ENCODE peak calls at places on chromosomes 5 and 9, in four cellular contexts. L, G, H and V are unnamed samples.

GRCh38 chr9:103707181-103707580 is 386.9 kb upstream of the SMC2 start:
- DNase-seq in L (no peak), G (peak), H (no peak), V (peak)

GRCh38 chr5:124289122-124289521 is 457.3 kb downstream of the ZNF608 start:
- DNase-seq in G (no peak), H (no peak), L (no peak), V (no peak)

GRCh38 chr5:170749911-170750431 is 33.6 kb upstream of the GABRP start:
- DNase-seq in H (no peak), G (peak), L (no peak), V (peak)

GRCh38 chr9:4865685-4866084 is 72.9 kb downstream of the RCL1 start:
- DNase-seq in H (no peak), L (no peak), G (no peak), V (no peak)

GRCh38 chr5:171207256-171207866 is 101.7 kb upstream of the TLX3 start:
- DNase-seq in L (no peak), H (no peak), G (peak), V (peak)

GRCh38 chr9:131394464-131395026 is 659 bp downstream of the PRRC2B start:
- DNase-seq in L (peak), G (no peak), H (peak), V (no peak)

GRCh38 chr9:84922051-84922450 is 252.5 kb downstream of the NTRK2 start:
- DNase-seq in G (no peak), H (no peak), L (no peak), V (no peak)

GRCh38 chr9:106678273-106678672 is 184.7 kb upstream of the ZNF462 start:
- DNase-seq in G (no peak), H (no peak), L (no peak), V (no peak)

GRCh38 chr5:134503088-134503936 is 22.2 kb upstream of the JADE2 start:
- DNase-seq in G (peak), H (peak), L (peak), V (peak)

GRCh38 chr9:133837644-133838597 is 99.8 kb upstream of the SARDH start:
- DNase-seq in G (no peak), L (no peak), H (no peak), V (no peak)

GRCh38 chr9:133836001-133836758 is 98.0 kb upstream of the SARDH start:
- DNase-seq in G (no peak), L (no peak), H (no peak), V (no peak)

GRCh38 chr9:133835273-133835901 is 97.2 kb upstream of the SARDH start:
- DNase-seq in L (no peak), G (peak), H (no peak), V (no peak)

GRCh38 chr9:133838859-133839507 is 100.8 kb upstream of the SARDH start:
- DNase-seq in H (no peak), G (no peak), L (no peak), V (no peak)

DNA sequence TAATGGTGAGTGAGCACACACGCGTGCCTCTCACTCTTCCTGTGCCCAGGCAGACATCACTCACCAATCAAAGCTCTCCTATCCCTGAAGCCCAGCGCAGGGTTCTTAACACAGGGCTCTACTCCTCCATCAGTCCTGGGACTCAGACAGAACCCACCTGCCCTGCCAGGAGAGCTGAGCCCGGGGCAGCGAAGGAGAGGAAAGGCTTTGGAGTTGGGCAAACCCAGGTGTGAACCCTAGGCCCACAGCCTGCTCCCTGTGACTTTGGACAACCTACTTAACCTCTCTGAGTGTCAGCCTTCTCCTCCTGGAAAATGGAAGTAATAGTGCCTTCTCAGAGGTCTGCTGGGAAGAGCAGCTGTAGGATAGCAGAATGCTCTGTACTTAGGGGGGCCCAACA is 98.7 kb upstream of the SARDH start:
- DNase-seq in H (no peak), G (no peak), L (no peak), V (no peak)
- TF ChIP-seq CTCF in H (no peak), G (no peak), L (no peak), V (no peak)

GRCh38 chr9:133897675-133898074 is 94.4 kb downstream of the VAV2 start:
- DNase-seq in G (no peak), L (no peak), H (no peak), V (no peak)
- TF ChIP-seq CTCF in G (no peak), L (no peak), H (no peak), V (no peak)

DNA sequence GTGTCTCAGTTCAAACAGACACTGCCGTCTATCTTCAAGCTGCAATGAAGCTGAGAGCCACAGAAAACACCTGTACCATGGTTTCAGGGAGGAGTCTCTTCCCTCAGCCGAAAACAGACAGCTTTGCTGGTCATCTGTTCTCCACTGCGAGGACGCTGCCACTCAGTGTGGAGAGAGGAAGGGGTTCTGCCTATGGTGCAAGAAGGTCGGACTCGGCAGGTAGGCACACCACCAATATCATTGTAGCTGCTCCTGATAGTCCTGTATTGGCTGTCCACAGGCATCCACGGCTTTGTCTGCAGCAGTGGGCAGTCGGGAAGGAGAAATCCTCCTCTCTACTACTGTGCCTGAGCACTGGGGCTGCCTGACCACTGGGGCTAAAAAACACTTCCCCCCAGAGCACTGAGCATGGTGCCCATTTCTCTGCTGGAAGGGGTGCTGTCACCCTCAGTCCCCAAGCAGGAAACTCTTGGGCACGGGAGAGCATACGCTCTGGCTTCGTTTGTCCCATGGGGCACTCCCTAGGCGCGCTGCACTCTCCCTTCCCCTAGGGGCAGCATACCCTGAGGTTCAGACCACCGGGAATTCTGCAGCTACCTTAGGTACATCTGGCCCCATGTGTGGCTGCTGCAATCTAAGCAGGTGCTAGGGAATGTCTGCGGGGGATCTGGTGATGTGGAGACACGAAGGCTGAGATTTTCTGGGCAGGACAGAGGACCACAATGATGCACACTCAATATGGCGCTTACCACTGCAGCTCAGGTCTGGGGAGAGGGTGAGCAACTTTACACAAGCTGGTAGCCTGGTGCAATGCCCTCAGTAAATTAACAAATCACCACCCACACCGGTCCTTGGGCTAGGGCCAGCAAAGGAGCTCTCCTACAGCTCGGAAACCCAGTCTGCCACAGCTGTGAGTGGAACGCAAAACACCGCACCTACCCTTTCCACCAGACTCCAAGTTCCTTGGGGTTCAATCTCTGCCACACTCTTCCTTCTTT is 880.9 kb upstream of the SEMA6A start:
- DNase-seq in G (peak), L (no peak), H (peak), V (no peak)
- TF ChIP-seq CTCF in G (peak), L (no peak), H (no peak), V (no peak)

DNA sequence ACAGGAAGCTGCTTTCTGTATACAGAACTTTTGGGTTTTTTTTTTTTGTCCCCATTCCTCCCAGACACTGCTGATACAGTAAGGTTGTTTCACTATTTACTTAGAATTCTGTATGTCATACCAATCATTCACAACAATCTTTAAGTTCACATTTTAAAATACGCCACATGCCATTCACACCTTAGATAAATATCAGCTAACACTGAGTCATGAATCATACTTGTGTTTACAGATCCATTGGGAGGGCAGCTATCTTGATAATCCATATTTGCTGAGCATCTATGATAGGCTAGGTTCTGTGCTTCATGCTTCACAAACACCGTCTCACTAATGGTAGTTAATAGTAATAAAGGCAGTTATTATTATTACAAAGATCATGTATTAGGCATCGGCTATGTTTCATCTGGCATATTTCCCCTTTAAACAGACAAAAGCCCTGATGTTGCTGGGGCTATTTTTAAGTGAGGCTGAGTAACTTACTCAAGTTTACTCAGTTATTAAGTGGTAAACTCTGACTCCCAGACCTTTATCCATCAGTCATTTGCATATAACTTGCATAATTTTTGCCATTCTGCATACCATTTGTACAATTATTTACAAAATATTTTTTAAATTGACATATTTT is 152.2 kb upstream of the HMHB1 start:
- DNase-seq in H (no peak), G (no peak), L (no peak), V (no peak)
- TF ChIP-seq CTCF in H (no peak), G (no peak), L (no peak), V (no peak)